ENCODE peak calls at places on chromosomes 7 and 10, in ten cellular contexts. R is IMR-90; Y is activated CD8-positive, alpha-beta T cell treated with anti-CD3 and anti-CD28 coated beads for 36 hours; I is AG04450; K is GM06990; X is ovary; A is RWPE2; V is cardiac muscle cell; H is fibroblast of mammary gland; Q is lower leg skin. U is an unnamed sample.

GRCh38 chr7:80047856-80048459 is 86.7 kb upstream of the GNAI1 start:
- DNase-seq in R (peak), Y (no peak), I (no peak), K (no peak), X (no peak), A (no peak), V (peak), H (peak), Q (no peak), U (no peak)

GRCh38 chr7:66682350-66683093 is 53.8 kb downstream of the KCTD7 start:
- DNase-seq in R (peak), Y (peak), I (no peak), K (no peak), X (peak), A (no peak), V (peak), H (peak), Q (no peak), U (peak)

GRCh38 chr10:51748959-51749358 is 49.6 kb upstream of the CSTF2T start:
- DNase-seq in R (peak), Y (no peak), I (no peak), K (no peak), X (no peak), A (no peak), V (peak), H (no peak), Q (no peak), U (no peak)

GRCh38 chr7:49020145-49020544 is 95.8 kb downstream of the CDC14C start:
- DNase-seq in R (no peak), Y (no peak), I (no peak), K (no peak), X (no peak), A (no peak), V (no peak), H (no peak), Q (no peak), U (no peak)

GRCh38 chr7:116512524-116513188 is 12.2 kb upstream of the CAV1 start:
- DNase-seq in R (peak), Y (no peak), I (no peak), K (no peak), X (no peak), A (no peak), V (peak), H (peak), Q (no peak), U (no peak)

GRCh38 chr10:3530346-3531096 is 254.5 kb downstream of the KLF6 start:
- DNase-seq in R (peak), Y (no peak), I (no peak), K (no peak), X (no peak), A (no peak), V (no peak), H (peak), Q (no peak), U (no peak)

GRCh38 chr7:155166673-155167370 is 96.7 kb downstream of the HTR5A start:
- DNase-seq in R (peak), Y (peak), I (peak), K (no peak), X (peak), A (no peak), V (peak), H (peak), Q (no peak), U (no peak)

GRCh38 chr10:34348917-34349509 is 466.1 kb downstream of the PARD3 start:
- DNase-seq in R (no peak), Y (no peak), I (no peak), K (peak), X (no peak), A (no peak), V (no peak), H (no peak), Q (no peak), U (no peak)

GRCh38 chr7:2730846-2731770 is 43.1 kb downstream of the AMZ1 start:
- DNase-seq in R (no peak), Y (peak), I (no peak), K (no peak), X (peak), A (no peak), V (no peak), H (no peak), Q (no peak), U (no peak)

GRCh38 chr7:151925446-151926335 is 30.6 kb upstream of the GALNTL5 start:
- DNase-seq in R (no peak), Y (peak), I (no peak), K (no peak), X (no peak), A (no peak), V (peak), H (peak), Q (peak), U (peak)

GRCh38 chr10:12617205-12618175 is 268.1 kb downstream of the CAMK1D start:
- DNase-seq in R (no peak), Y (no peak), I (no peak), K (peak), X (no peak), A (no peak), V (no peak), H (no peak), Q (no peak), U (no peak)

GRCh38 chr10:28963539-28964221 is 286.4 kb downstream of the BAMBI start:
- DNase-seq in R (no peak), Y (no peak), I (no peak), K (no peak), X (no peak), A (no peak), V (peak), H (no peak), Q (no peak), U (no peak)

GRCh38 chr7:93715234-93715633 is 140.7 kb upstream of the CALCR start:
- DNase-seq in R (peak), Y (peak), I (peak), K (no peak), X (peak), A (no peak), V (peak), H (peak), Q (peak), U (peak)

GRCh38 chr7:79636849-79637248 is 183.4 kb upstream of the MAGI2 start:
- DNase-seq in R (no peak), Y (no peak), I (no peak), K (no peak), X (no peak), A (no peak), V (no peak), H (no peak), Q (no peak), U (no peak)

GRCh38 chr7:77685219-77685618 is 11.0 kb upstream of the RSBN1L start:
- DNase-seq in R (no peak), Y (no peak), I (no peak), K (no peak), X (peak), A (no peak), V (peak), H (peak), Q (peak), U (no peak)

GRCh38 chr10:55426138-55426537 is 625.1 kb upstream of the PCDH15 start:
- DNase-seq in R (no peak), Y (no peak), I (no peak), K (no peak), X (no peak), A (no peak), V (no peak), H (no peak), Q (no peak), U (no peak)

GRCh38 chr7:1536768-1537630 is 6.5 kb downstream of the MAFK start:
- DNase-seq in R (peak), Y (no peak), I (peak), K (no peak), X (peak), A (peak), V (peak), H (peak), Q (peak), U (no peak)

GRCh38 chr10:91709394-91709798 is 76.5 kb upstream of the PPP1R3C start:
- DNase-seq in R (peak), Y (no peak), I (no peak), K (no peak), X (no peak), A (no peak), V (peak), H (peak), Q (no peak), U (no peak)

GRCh38 chr7:140402178-140402835 is 1.6 kb upstream of the RAB19 start:
- DNase-seq in R (peak), Y (peak), I (peak), K (no peak), X (no peak), A (no peak), V (peak), H (peak), Q (no peak), U (no peak)

GRCh38 chr7:47088329-47089067 is 493.4 kb downstream of the TNS3 start:
- DNase-seq in R (peak), Y (peak), I (no peak), K (peak), X (peak), A (no peak), V (peak), H (peak), Q (peak), U (peak)

GRCh38 chr7:155437836-155438235 is 20.1 kb upstream of the EN2 start:
- DNase-seq in R (no peak), Y (no peak), I (no peak), K (no peak), X (no peak), A (no peak), V (no peak), H (no peak), Q (no peak), U (no peak)

GRCh38 chr7:2488272-2488645 is 12.1 kb upstream of the GRIFIN start:
- DNase-seq in R (no peak), Y (no peak), I (no peak), K (no peak), X (peak), A (no peak), V (peak), H (peak), Q (peak), U (no peak)

DNA sequence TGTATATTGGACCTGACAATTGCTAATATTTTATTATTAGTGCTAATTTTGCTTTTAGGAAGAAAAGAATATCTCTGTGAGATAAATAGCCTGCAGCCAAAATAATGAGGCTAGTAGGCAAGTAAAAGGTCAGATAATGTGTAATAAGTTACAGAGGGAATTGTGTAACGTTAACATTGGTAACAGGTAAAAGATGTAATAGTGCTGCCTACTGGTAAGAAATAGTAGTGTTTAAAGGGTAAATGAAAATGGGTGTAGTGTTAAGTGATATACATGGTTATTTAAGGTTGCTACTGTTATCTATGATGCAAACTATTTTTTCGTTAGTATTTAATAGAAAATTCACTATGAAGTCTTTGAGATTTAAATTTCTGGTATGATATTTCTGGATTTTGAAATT is 9.2 kb upstream of the FOXP2 start:
- DNase-seq in R (no peak), Y (no peak), I (no peak), K (no peak), X (no peak), A (no peak), V (peak), H (peak), Q (no peak), U (no peak)
- TF ChIP-seq CTCF in R (peak), Y (peak), I (peak), K (peak), X (no peak), A (peak), V (peak), H (peak), Q (no peak), U (peak)

DNA sequence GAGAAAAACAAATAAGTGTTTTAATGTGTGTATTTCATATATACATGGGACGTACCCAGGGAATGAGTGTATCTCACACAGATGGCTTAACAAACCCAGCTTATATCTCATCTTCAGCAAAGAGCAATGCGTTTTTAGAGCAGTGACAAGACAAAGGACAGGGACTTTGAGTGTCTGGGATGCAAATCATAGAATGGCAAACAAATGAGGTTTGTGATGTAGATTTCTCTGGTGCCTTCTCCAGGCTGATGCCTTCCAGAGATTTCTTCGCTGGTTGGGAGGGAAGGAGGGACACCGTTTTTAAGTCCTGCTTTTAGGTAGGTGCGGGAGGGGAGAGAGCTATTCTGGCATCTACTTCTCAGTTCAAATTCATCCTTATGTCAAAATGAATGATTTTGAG is 16.6 kb downstream of the LANCL2 start:
- DNase-seq in R (no peak), Y (no peak), I (no peak), K (no peak), X (no peak), A (no peak), V (no peak), H (no peak), Q (no peak), U (no peak)
- TF ChIP-seq CTCF in R (no peak), Y (no peak), I (no peak), K (no peak), X (no peak), A (no peak), V (no peak), H (no peak), Q (no peak), U (no peak)

DNA sequence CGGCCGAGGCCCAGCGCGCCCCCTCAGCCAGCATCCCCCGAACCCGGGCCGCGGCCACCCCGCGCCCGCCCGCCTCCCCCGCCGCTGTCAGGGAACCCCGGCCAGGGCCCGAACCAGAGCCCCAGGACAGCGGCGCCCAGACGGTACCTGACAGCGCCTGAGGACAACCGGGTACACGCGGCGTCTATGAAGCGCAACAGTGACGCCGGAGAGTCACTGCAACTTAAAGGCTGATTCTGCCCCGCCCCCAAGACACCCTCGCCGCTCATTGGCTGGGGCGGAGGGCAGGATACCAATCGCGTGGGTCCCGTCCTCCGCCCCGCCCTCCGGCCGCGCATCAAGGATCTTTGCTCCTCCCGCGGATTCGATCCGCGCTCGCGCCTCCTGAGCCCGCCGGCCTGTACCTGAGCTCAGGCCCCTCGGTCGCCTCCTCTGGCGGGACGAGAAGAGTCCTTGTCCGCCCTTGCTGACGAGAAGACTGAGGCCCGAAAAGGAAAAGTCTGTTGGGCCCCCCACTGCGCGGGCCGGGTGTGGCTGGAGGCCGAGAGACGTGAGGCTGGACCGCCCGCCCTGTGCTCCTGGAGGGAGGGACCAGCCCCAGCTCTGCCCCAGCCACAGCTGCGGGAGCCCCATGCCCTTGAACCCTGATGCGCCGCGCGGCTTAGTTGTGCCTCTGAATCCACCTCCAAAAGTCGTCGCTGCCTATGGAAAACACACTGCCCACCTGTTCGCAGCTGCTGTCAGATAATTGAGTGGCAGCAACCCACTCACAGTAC is at the start of gene OAT:
- DNase-seq in R (peak), Y (peak), I (peak), K (peak), X (peak), A (peak), V (peak), H (peak), Q (peak), U (peak)
- TF ChIP-seq CTCF in R (peak), Y (no peak), I (peak), K (peak), X (no peak), A (no peak), V (no peak), H (no peak), Q (no peak), U (no peak)

GRCh38 chr10:26331376-26331775 is 106.8 kb upstream of the APBB1IP start:
- DNase-seq in R (no peak), Y (no peak), I (no peak), K (no peak), X (no peak), A (no peak), V (no peak), H (peak), Q (no peak), U (no peak)

GRCh38 chr10:26334232-26334931 is 103.8 kb upstream of the APBB1IP start:
- DNase-seq in R (no peak), Y (no peak), I (no peak), K (no peak), X (no peak), A (no peak), V (no peak), H (no peak), Q (no peak), U (no peak)

GRCh38 chr10:26336979-26337378 is 101.2 kb upstream of the APBB1IP start:
- DNase-seq in R (no peak), Y (no peak), I (no peak), K (no peak), X (no peak), A (no peak), V (no peak), H (no peak), Q (no peak), U (no peak)

GRCh38 chr10:26335574-26336093 is 102.5 kb upstream of the APBB1IP start:
- DNase-seq in R (no peak), Y (peak), I (no peak), K (peak), X (no peak), A (no peak), V (no peak), H (no peak), Q (no peak), U (peak)

DNA sequence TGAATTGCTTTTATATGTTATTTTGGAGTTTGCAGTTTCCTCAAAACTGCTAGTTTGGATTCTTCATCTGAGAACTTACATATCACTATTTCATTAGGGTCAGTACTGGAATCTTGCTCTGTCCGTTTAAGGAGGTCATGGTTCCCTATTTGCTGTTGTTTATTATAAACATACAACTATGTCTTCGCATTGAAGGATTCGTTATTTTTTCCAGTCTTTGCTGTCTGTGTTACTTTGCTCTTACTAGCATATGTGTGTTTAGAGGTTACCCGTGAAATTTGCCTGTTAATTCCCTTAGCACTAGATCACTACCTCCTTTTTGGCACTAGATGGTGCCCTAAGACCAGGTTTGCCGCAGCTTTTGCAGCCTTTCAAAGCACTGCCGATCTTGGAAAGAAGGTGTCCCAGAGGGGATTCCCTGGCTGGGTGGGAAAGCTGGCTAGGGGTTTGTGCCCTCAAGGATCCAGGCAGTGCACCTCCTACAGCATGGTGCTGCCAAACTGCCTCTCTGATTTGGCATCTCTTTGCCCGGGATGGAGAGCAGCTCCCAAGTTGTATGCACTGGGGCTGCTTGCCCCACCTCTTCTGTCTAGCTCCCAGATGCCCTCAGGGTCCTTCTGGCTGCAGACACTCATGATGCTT is 103.1 kb upstream of the APBB1IP start:
- DNase-seq in R (peak), Y (peak), I (no peak), K (peak), X (no peak), A (no peak), V (peak), H (peak), Q (peak), U (peak)
- TF ChIP-seq CTCF in R (peak), Y (peak), I (peak), K (peak), X (no peak), A (peak), V (peak), H (peak), Q (no peak), U (peak)

DNA sequence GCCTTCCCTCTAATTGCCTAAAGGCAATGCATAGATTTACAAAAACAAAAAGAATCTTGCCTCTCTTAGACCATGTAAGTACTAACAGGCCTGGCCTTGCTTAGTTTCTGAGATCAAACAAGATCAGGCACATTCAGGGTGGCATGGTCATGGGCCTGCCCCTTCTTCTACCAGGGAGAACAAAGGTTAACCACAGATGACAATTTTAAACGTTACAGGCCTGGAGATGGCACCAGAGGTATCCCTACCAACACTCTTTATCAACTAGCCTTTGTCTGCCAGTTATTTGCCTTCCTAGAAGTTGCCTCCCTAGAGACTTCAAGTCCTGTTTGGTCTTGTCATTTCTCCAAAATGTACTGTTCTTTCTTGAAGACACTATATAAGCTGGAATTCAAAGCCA is 252.6 kb downstream of the DOCK4 start:
- DNase-seq in R (no peak), Y (peak), I (no peak), K (no peak), X (no peak), A (no peak), V (peak), H (peak), Q (no peak), U (no peak)
- TF ChIP-seq CTCF in R (no peak), Y (no peak), I (no peak), K (peak), X (no peak), A (peak), V (no peak), H (peak), Q (no peak), U (no peak)

DNA sequence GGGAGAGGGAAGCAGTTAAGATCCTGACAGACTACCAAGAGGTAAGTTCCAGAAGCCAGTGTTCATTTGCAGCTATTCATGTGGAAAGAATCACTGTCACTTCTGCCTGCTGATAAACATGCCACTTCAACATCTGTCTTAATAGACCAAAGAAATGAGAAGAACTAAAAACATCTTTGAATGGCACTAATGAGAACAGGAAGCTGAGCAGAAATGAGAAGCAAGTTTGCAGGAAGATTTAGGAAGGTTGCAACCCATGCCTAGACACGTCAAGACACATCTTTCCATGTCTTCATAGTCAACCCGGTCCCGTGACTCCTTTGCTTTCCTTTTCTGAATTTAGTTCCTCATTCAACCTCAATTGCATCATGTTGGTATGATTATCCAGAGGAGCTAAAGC is 180.0 kb downstream of the PDE1C start:
- DNase-seq in R (peak), Y (no peak), I (no peak), K (peak), X (no peak), A (no peak), V (no peak), H (no peak), Q (peak), U (no peak)
- TF ChIP-seq CTCF in R (no peak), Y (no peak), I (no peak), K (no peak), X (no peak), A (no peak), V (no peak), H (no peak), Q (no peak), U (no peak)

DNA sequence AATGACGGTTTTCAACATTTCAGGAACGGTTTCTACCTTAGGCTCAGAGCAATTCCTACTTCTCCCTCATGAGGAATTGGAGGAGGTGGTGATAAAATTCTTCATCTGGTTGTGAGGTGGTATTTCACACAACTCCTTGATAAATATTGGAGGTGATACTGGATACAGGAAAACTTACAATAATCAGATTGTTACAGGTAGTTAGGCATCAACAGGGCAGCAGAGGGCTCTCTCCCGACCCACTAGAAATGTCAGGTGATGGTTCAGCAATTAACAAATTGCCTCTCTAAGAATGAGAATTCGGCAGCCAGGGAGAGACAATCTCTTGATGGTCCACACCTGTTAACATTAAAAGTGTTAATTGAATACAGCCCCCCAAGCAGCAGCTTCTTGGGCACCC is 22.6 kb downstream of the ZNF786 start:
- DNase-seq in R (no peak), Y (peak), I (no peak), K (no peak), X (no peak), A (no peak), V (no peak), H (no peak), Q (no peak), U (no peak)
- TF ChIP-seq CTCF in R (no peak), Y (no peak), I (no peak), K (peak), X (no peak), A (peak), V (no peak), H (no peak), Q (no peak), U (peak)